ENCODE peak calls at places on chromosomes 5 and 9, in nine cellular contexts. S is COR-L47; B is T1000; L is PC-9; F is NCI-H510A treated with DMSO at 0.1 percent for 48 hours; H is H9; E is activated gamma-delta T cell treated with anti-CD3 and anti-CD28 coated beads, Interleukin-2, amount 50 U/mL, for 16 hours; I is ovary; C is OCI-LY7. J is an unnamed sample.

GRCh38 chr9:124625084-124625483 is 117.9 kb upstream of the NR5A1 start:
- DNase-seq in C (no peak), I (no peak), E (no peak), B (no peak), H (no peak), S (no peak), F (no peak), L (no peak), J (no peak)

GRCh38 chr5:15938961-15939360 is 240.6 kb downstream of the MARCHF11 start:
- DNase-seq in I (no peak), L (no peak), S (no peak), B (no peak), C (no peak), H (no peak), F (no peak), E (no peak), J (no peak)

GRCh38 chr5:125634242-125634835 is 788.9 kb upstream of the GRAMD2B start:
- DNase-seq in B (no peak), I (no peak), C (peak; percentile 20), E (no peak), S (peak; percentile 54), F (no peak), L (no peak), H (no peak), J (peak; percentile 56)

GRCh38 chr9:109926321-109926959 is 146.4 kb downstream of the PALM2AKAP2 start:
- DNase-seq in I (no peak), E (no peak), F (no peak), L (no peak), S (no peak), H (no peak), B (no peak), C (no peak), J (no peak)

GRCh38 chr5:180658774-180659564 is 9.6 kb upstream of the FLT4 start:
- DNase-seq in L (no peak), S (no peak), H (no peak), E (no peak), F (no peak), I (no peak), C (no peak), B (no peak), J (no peak)

GRCh38 chr5:169814522-169814921 is 165.8 kb downstream of the INSYN2B start:
- DNase-seq in E (no peak), L (no peak), C (no peak), S (no peak), H (no peak), I (no peak), B (no peak), F (no peak), J (no peak)

GRCh38 chr5:69493235-69493925 is 790 bp downstream of the OCLN start:
- DNase-seq in L (peak; percentile 62), B (no peak), H (peak; percentile 56), C (no peak), S (peak; percentile 37), F (no peak), E (no peak), I (peak; percentile 10), J (no peak)

GRCh38 chr9:2086971-2087370 is 71.8 kb downstream of the SMARCA2 start:
- DNase-seq in L (no peak), E (no peak), H (no peak), S (no peak), B (no peak), C (no peak), F (no peak), I (no peak), J (no peak)

GRCh38 chr5:177982072-177982727 is 13.8 kb downstream of the PROP1 start:
- DNase-seq in S (peak; percentile 30), B (no peak), L (no peak), F (no peak), I (no peak), C (peak; percentile 65), H (peak; percentile 87), E (no peak), J (no peak)